ENCODE peak calls at places on chromosomes 4 and X, in five cellular contexts. K is esophagus muscularis mucosa, X is esophagus squamous epithelium, W is astrocyte, H is heart left ventricle. T is an unnamed sample. For H3K4me1, the result is how much of the 10 kb centered on the place peaks cover.

GRCh38 chrX:53494427-53494826 is 60.3 kb upstream of the HSD17B10 start:
- DNase-seq in K (no peak), X (no peak), W (no peak), H (no peak), T (no peak)

GRCh38 chr4:3685081-3685645 is 81.0 kb upstream of the ADRA2C start:
- DNase-seq in K (no peak), X (no peak), W (no peak), H (no peak), T (no peak)

GRCh38 chrX:12210921-12211320 is 72.6 kb downstream of the FRMPD4 start:
- DNase-seq in K (no peak), X (no peak), W (peak), H (no peak), T (no peak)

GRCh38 chr4:75321484-75321883 is 192.7 kb downstream of the RCHY1 start:
- DNase-seq in K (no peak), X (no peak), W (no peak), H (no peak), T (no peak)

GRCh38 chr4:108628411-108628810 is 8.0 kb downstream of the RPL34 start:
- DNase-seq in K (no peak), X (no peak), W (peak), H (no peak), T (no peak)

GRCh38 chrX:106300239-106300638 is 132.1 kb downstream of the PWWP3B start:
- DNase-seq in K (no peak), X (no peak), W (peak), H (no peak), T (no peak)

GRCh38 chr4:184409911-184410692 is 64.2 kb downstream of the IRF2 start:
- DNase-seq in K (no peak), X (no peak), W (no peak), H (no peak), T (no peak)

GRCh38 chr4:149718500-149718899 is 97.1 kb downstream of the IQCM start:
- DNase-seq in K (no peak), X (no peak), W (no peak), H (no peak), T (no peak)

GRCh38 chr4:125091031-125091540 is 223.7 kb upstream of the FAT4 start:
- DNase-seq in K (no peak), X (no peak), W (no peak), H (no peak), T (no peak)

GRCh38 chr4:130054895-130055294 is 958.9 kb downstream of the C4orf33 start:
- DNase-seq in K (no peak), X (no peak), W (no peak), H (no peak), T (no peak)

GRCh38 chr4:99033956-99034355 is 38.4 kb downstream of the METAP1 start:
- DNase-seq in K (no peak), X (no peak), W (peak), H (no peak), T (no peak)

GRCh38 chrX:30593435-30594200 is 16.1 kb upstream of the TASL start:
- DNase-seq in K (no peak), X (no peak), W (no peak), H (no peak), T (no peak)

GRCh38 chr4:127708985-127709384 is 21.2 kb upstream of the SLC25A31 start:
- DNase-seq in K (no peak), X (peak), W (peak), H (no peak), T (no peak)

GRCh38 chrX:42748067-42748850 is 29.7 kb downstream of the PPP1R2C start:
- DNase-seq in K (no peak), X (no peak), W (peak), H (no peak), T (no peak)

GRCh38 chr4:120667102-120667501 is 255.4 kb downstream of the PRDM5 start:
- DNase-seq in K (no peak), X (no peak), W (no peak), H (no peak), T (no peak)

GRCh38 chrX:76148011-76148665 is 24.7 kb upstream of the PBDC1 start:
- DNase-seq in K (no peak), X (no peak), W (peak), H (no peak), T (no peak)

GRCh38 chrX:71599965-71600364 is 18.3 kb downstream of the CXCR3 start:
- DNase-seq in K (no peak), X (no peak), W (no peak), H (no peak), T (no peak)

GRCh38 chr4:117001077-117001476 is 84.3 kb downstream of the TRAM1L1 start:
- DNase-seq in K (no peak), X (no peak), W (no peak), H (no peak), T (no peak)

GRCh38 chr4:123418486-123418931 is 21.9 kb downstream of the SPRY1 start:
- DNase-seq in K (no peak), X (no peak), W (peak), H (no peak), T (no peak)

GRCh38 chrX:10441464-10441863 is 178.9 kb downstream of the MID1 start:
- DNase-seq in K (no peak), X (no peak), W (no peak), H (no peak), T (no peak)

GRCh38 chr4:123060039-123060770 is 137.8 kb upstream of the NUDT6 start:
- DNase-seq in K (no peak), X (no peak), W (no peak), H (no peak), T (no peak)

GRCh38 chrX:43968347-43968746 is 4.8 kb downstream of the NDP start:
- DNase-seq in K (no peak), X (no peak), W (no peak), H (no peak), T (no peak)

GRCh38 chrX:46573331-46573895 is at the start of gene CHST7:
- DNase-seq in K (no peak), X (no peak), W (peak), H (peak), T (peak)

GRCh38 chrX:1472975-1473374 is 20.3 kb upstream of the ASMTL start:
- DNase-seq in K (no peak), X (no peak), W (no peak), H (no peak), T (no peak)

DNA sequence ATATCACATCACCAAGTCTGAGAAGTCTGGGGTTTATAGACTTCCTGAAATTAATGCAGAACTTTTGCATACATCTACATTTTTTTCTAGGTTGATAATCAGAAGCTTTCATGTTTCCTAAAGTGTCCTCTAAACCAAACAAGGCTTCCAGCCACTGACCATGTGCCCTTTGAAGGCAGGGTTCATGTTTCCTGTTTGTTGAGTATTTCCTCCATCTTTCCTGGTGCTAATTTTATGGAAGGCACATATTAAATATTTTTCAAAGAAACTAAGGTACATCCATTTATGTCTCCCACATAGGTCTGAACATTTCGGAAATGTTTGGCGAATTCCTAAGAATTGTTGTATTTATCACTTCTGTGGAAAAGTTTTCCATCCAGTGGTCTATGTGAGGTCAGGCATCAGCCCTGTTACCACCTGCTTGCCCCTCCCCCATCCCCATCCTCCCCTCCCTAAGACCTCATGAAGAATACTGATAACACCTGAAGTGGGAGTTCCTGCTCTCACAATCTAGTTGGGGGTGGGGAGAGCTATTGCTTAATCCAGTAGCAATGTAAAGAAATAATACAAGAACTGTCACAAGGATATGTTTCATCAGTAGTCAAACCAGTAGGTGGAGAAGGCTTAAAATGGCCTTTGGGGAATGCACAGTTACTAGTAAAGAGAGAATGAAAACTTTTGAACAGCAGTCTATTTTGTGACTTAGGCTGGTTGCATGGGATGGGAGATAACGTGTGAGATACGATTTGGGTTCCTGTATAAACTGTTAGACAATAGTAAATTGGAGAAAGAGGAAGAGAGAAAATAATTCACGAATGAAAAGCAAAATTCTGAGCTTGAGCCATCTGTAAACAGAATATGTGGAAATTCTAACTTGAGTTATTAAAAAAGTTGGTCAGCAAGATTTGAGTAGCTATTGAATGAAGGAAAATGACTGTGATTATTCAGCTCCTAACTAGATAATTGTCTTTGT is 5.9 kb downstream of the GALNT7 start:
- DNase-seq in K (no peak), X (no peak), W (no peak), H (no peak), T (no peak)
- H3K4me1 ChIP-seq in K (under half), X (under half), W (under half), H (under half), T (under half)

DNA sequence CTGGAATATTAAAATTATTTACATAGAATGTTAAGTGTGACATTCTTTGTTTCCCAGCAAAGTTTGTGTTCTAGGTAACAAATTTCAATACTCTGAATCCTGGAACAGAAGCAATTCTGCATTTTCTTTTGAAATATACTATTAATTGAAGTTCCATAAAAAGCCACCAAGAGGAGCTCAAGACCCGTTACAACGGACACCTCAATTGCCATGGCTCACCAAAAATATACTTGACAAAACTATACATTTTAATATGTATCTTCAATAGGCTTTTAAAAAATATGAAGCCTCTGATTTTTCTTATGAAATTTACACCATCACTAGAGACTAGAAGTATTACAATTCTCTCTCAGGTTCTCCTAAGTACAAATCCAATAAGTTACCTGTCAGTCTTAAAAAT is 111.4 kb downstream of the NYX start:
- DNase-seq in K (no peak), X (no peak), W (no peak), H (no peak), T (no peak)
- H3K4me1 ChIP-seq in K (under half), X (under half), W (under half), H (under half), T (under half)

GRCh38 chr4:31081375-31081774 is 361.2 kb downstream of the PCDH7 start:
- DNase-seq in K (no peak), X (no peak), W (peak), H (no peak), T (no peak)
- H3K4me1 ChIP-seq in K (under half), X (under half), W (under half), H (under half), T (under half)

GRCh38 chrX:132662844-132663243 is 174.0 kb upstream of the MBNL3 start:
- DNase-seq in K (no peak), X (no peak), W (no peak), H (no peak), T (no peak)
- H3K4me1 ChIP-seq in K (under half), X (under half), W (under half), H (under half), T (under half)

GRCh38 chr4:20262221-20262620 is 10.5 kb downstream of the SLIT2 start:
- DNase-seq in K (no peak), X (no peak), W (no peak), H (no peak), T (no peak)
- H3K4me1 ChIP-seq in K (half or more), X (under half), W (under half), H (under half), T (under half)

GRCh38 chr4:107392951-107393350 is 327.1 kb downstream of the PAPSS1 start:
- DNase-seq in K (no peak), X (no peak), W (no peak), H (no peak), T (no peak)

GRCh38 chr4:107391009-107391629 is 328.9 kb downstream of the PAPSS1 start:
- DNase-seq in K (no peak), X (no peak), W (no peak), H (no peak), T (no peak)

GRCh38 chr4:107391630-107392028 is 328.4 kb downstream of the PAPSS1 start:
- DNase-seq in K (no peak), X (no peak), W (no peak), H (no peak), T (no peak)

GRCh38 chr4:107389965-107390364 is 330.1 kb downstream of the PAPSS1 start:
- DNase-seq in K (no peak), X (no peak), W (no peak), H (no peak), T (no peak)

GRCh38 chr4:107392380-107392779 is 327.7 kb downstream of the PAPSS1 start:
- DNase-seq in K (no peak), X (no peak), W (no peak), H (no peak), T (no peak)
- H3K4me1 ChIP-seq in K (under half), X (under half), W (under half), H (under half), T (under half)

GRCh38 chr4:162409048-162409447 is 245.2 kb upstream of the FSTL5 start:
- DNase-seq in K (no peak), X (no peak), W (no peak), H (no peak), T (no peak)

GRCh38 chr4:162403956-162404355 is 240.2 kb upstream of the FSTL5 start:
- DNase-seq in K (no peak), X (no peak), W (no peak), H (no peak), T (no peak)

GRCh38 chr4:162410854-162411253 is 247.1 kb upstream of the FSTL5 start:
- DNase-seq in K (no peak), X (no peak), W (no peak), H (no peak), T (no peak)

GRCh38 chr4:162408309-162408708 is 244.5 kb upstream of the FSTL5 start:
- DNase-seq in K (no peak), X (no peak), W (no peak), H (no peak), T (no peak)

DNA sequence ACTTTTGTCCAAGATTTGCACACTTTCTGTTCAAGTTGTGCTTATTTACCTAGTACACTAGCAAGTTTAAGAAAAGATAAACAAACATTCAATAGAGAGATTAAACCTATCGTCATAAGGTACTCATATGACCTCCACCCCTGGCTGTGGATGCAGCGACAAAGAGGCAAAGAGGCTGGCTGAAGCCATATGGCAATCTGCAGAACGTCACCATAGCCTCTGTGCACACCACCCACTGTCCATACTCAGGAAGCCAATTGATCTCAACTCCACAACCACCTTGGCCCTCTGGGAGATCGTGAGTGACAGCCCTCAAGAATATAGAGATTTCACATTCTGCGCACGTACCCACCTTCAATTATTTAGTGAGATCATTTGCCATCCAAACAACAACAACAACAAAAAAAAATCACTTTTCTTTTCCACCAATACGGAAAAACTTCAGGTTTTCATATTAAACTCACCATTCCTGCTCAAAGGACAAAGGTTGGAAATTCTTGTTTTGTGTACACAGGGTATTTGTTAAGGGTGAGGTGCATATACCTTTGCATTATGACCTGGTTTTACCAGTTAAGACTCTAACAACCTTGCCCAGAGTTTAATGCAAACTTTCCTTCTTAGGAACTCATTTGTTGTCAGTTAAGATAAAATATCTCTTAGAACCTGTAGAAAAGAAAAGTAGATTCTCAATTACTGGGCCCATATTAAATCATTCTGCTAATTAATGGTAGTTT is 243.0 kb upstream of the FSTL5 start:
- DNase-seq in K (no peak), X (no peak), W (no peak), H (no peak), T (no peak)
- H3K4me1 ChIP-seq in K (under half), X (under half), W (under half), H (under half), T (under half)

DNA sequence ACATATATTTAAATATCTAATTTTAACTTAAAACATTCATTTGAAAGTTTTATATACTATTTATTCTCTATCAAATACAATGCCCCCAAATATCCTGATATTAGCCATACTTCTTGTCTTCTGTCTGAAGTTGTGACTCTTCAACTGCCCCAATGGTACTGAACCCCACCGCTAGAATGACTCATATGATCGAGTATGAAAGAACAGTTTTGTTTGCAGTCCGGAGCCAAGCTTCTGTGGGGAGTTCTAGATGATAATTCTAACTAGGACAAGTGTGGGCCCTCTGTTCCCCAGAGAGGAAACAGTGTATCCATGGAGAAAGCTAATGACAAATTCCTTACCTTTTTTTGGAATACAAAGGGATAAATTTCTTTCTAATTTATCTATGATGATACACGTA is 24.7 kb upstream of the CT47A1 start:
- DNase-seq in K (no peak), X (no peak), W (peak), H (no peak), T (no peak)
- H3K4me1 ChIP-seq in K (under half), X (under half), W (under half), H (under half), T (under half)